ENCODE peak calls at places on chromosome 2, in five cellular contexts. L is nucleus accumbens, N is NCI-H460, Z is T-helper 9 cell, D is HEK293T. X is an unnamed sample.

GRCh38 chr2:49598231-49598630 is 443.9 kb upstream of the FSHR start:
- DNase-seq in Z (no peak), D (no peak), L (no peak), N (no peak), X (no peak)

GRCh38 chr2:20925265-20925889 is 102.5 kb upstream of the LDAH start:
- DNase-seq in Z (no peak), D (no peak), N (peak), L (no peak), X (no peak)

GRCh38 chr2:190948671-190949070 is 65.3 kb downstream of the STAT1 start:
- DNase-seq in D (no peak), Z (no peak), N (peak), L (no peak), X (no peak)

GRCh38 chr2:194253528-194254259 is 1403.3 kb upstream of the SLC39A10 start:
- DNase-seq in L (no peak), D (no peak), N (no peak), Z (no peak), X (no peak)

GRCh38 chr2:97751752-97752151 is 38.4 kb downstream of the ZAP70 start:
- DNase-seq in Z (no peak), L (no peak), N (no peak), D (no peak), X (no peak)

GRCh38 chr2:235802542-235802941 is 308.7 kb downstream of the AGAP1 start:
- DNase-seq in Z (no peak), N (no peak), L (no peak), D (no peak), X (no peak)

GRCh38 chr2:40002339-40002738 is 223.3 kb upstream of the THUMPD2 start:
- DNase-seq in D (no peak), L (no peak), N (no peak), Z (no peak), X (no peak)

GRCh38 chr2:212892193-212892592 is 259.2 kb downstream of the IKZF2 start:
- DNase-seq in N (peak), Z (no peak), L (no peak), D (peak), X (no peak)

GRCh38 chr2:224666951-224667553 is 49.1 kb downstream of the CCDC195 start:
- DNase-seq in D (no peak), N (no peak), Z (no peak), L (no peak), X (no peak)

GRCh38 chr2:138707424-138708074 is 72.6 kb downstream of the NXPH2 start:
- DNase-seq in L (no peak), Z (no peak), N (no peak), D (no peak), X (no peak)

GRCh38 chr2:145020139-145020538 is 500.2 kb upstream of the ZEB2 start:
- DNase-seq in N (no peak), Z (no peak), L (no peak), D (no peak), X (no peak)

GRCh38 chr2:71999580-71999979 is 148.1 kb downstream of the CYP26B1 start:
- DNase-seq in N (no peak), L (no peak), D (no peak), Z (no peak), X (no peak)

GRCh38 chr2:168801456-168801855 is 981 bp upstream of the NOSTRIN start:
- DNase-seq in Z (no peak), N (no peak), L (no peak), D (no peak), X (no peak)

GRCh38 chr2:199606193-199606780 is 148.5 kb upstream of the SATB2 start:
- DNase-seq in N (no peak), L (no peak), Z (no peak), D (peak), X (no peak)

GRCh38 chr2:223598994-223599645 is 3.0 kb downstream of the SCG2 start:
- DNase-seq in Z (no peak), N (no peak), L (no peak), D (no peak), X (no peak)

GRCh38 chr2:238949710-238950345 is 101.9 kb downstream of the TWIST2 start:
- DNase-seq in L (no peak), Z (no peak), N (no peak), D (no peak), X (no peak)

GRCh38 chr2:60794271-60794863 is 38.3 kb downstream of the PAPOLG start:
- DNase-seq in N (peak), D (no peak), Z (no peak), L (no peak), X (no peak)

X was measured in T-cell.